ENCODE peak calls at places on chromosome 1, in six cellular contexts. M is GM12865, D is esophagus squamous epithelium, P is fibroblast of mammary gland, R is endothelial cell of umbilical vein, B is mesothelial cell of epicardium. V is an unnamed sample.

GRCh38 chr1:105073660-105074059 is 1324.0 kb downstream of the AMY1C start:
- DNase-seq in D (no peak), M (no peak), P (no peak), R (no peak), B (no peak), V (no peak)

GRCh38 chr1:79815115-79815514 is 808.6 kb upstream of the ADGRL4 start:
- DNase-seq in M (no peak), B (no peak), R (no peak), D (no peak), P (peak; percentile 48), V (peak; percentile 31)

GRCh38 chr1:47181955-47182680 is 7.7 kb downstream of the PDZK1IP1 start:
- DNase-seq in D (no peak), B (no peak), P (peak; percentile 71), R (peak; percentile 75), M (no peak), V (no peak)

GRCh38 chr1:203742446-203742845 is 22.5 kb upstream of the LAX1 start:
- DNase-seq in M (no peak), P (no peak), D (no peak), B (no peak), R (peak; percentile 21), V (no peak)

GRCh38 chr1:165114022-165114888 is 242.3 kb downstream of the LMX1A start:
- DNase-seq in B (peak; percentile 69), P (peak; percentile 61), M (peak; percentile 26), R (peak; percentile 48), D (no peak), V (peak; percentile 29)

GRCh38 chr1:11058595-11059165 is 1.1 kb downstream of the SRM start:
- DNase-seq in D (no peak), B (no peak), M (no peak), R (no peak), P (no peak), V (no peak)

GRCh38 chr1:230072296-230072695 is 5.3 kb downstream of the GALNT2 start:
- DNase-seq in R (no peak), D (no peak), B (peak; percentile 7), P (no peak), M (no peak), V (no peak)

GRCh38 chr1:205074513-205074912 is 9.7 kb downstream of the TMEM81 start:
- DNase-seq in D (no peak), B (no peak), R (no peak), M (no peak), P (no peak), V (no peak)

GRCh38 chr1:46493316-46494032 is 3.8 kb downstream of the DMBX1 start:
- DNase-seq in R (no peak), M (no peak), D (no peak), P (no peak), B (no peak), V (no peak)

GRCh38 chr1:97668945-97669344 is 251.9 kb downstream of the DPYD start:
- DNase-seq in P (peak; percentile 67), R (peak; percentile 66), D (no peak), B (no peak), M (peak; percentile 17), V (peak; percentile 6)

GRCh38 chr1:16351994-16352841 is at the start of gene FBXO42:
- DNase-seq in B (peak; percentile 97), M (peak; percentile 96), P (peak; percentile 86), D (peak; percentile 62), R (peak; percentile 96), V (peak; percentile 85)
- TF ChIP-seq CTCF in B (peak; percentile 19), M (peak; percentile 51), P (peak; percentile 1), D (peak; percentile 41), R (peak; percentile 36), V (peak; percentile 77)

GRCh38 chr1:6414443-6414844 is 5.3 kb downstream of the HES2 start:
- DNase-seq in M (peak; percentile 86), P (peak; percentile 46), B (no peak), D (no peak), R (peak; percentile 52), V (peak; percentile 46)
- TF ChIP-seq CTCF in M (peak; percentile 53), P (peak; percentile 52), B (no peak), D (no peak), R (peak; percentile 53), V (peak; percentile 75)

GRCh38 chr1:30413606-30414005 is 309.8 kb downstream of the MATN1 start:
- DNase-seq in B (peak; percentile 22), M (no peak), D (no peak), R (no peak), P (no peak), V (no peak)
- TF ChIP-seq CTCF in B (no peak), M (no peak), D (no peak), R (no peak), P (no peak), V (no peak)

GRCh38 chr1:158112994-158113758 is 67.5 kb upstream of the CD1D start:
- DNase-seq in R (peak; percentile 36), D (no peak), M (no peak), B (peak; percentile 63), P (peak; percentile 20), V (no peak)
- TF ChIP-seq CTCF in R (peak; percentile 55), D (peak; percentile 38), M (no peak), B (peak; percentile 43), P (no peak), V (peak; percentile 79)

GRCh38 chr1:118863688-118864087 is 124.5 kb downstream of the TBX15 start:
- DNase-seq in M (no peak), B (no peak), R (no peak), D (no peak), P (no peak), V (no peak)

GRCh38 chr1:118866330-118866729 is 121.8 kb downstream of the TBX15 start:
- DNase-seq in D (no peak), B (no peak), P (peak; percentile 27), R (no peak), M (no peak), V (no peak)

GRCh38 chr1:118862755-118863154 is 125.4 kb downstream of the TBX15 start:
- DNase-seq in R (no peak), M (no peak), D (no peak), P (no peak), B (no peak), V (no peak)

GRCh38 chr1:118871510-118872240 is 116.5 kb downstream of the TBX15 start:
- DNase-seq in B (no peak), D (no peak), R (no peak), M (no peak), P (no peak), V (no peak)

GRCh38 chr1:118868387-118868786 is 119.8 kb downstream of the TBX15 start:
- DNase-seq in M (no peak), B (no peak), R (no peak), D (no peak), P (no peak), V (no peak)
- TF ChIP-seq CTCF in M (no peak), B (no peak), R (no peak), D (no peak), P (no peak), V (no peak)

GRCh38 chr1:180507826-180508724 is 5.7 kb upstream of the ACBD6 start:
- DNase-seq in R (peak; percentile 94), P (peak; percentile 86), D (no peak), M (peak; percentile 17), B (no peak), V (peak; percentile 79)
- TF ChIP-seq CTCF in R (no peak), P (peak; percentile 4), D (no peak), M (no peak), B (no peak), V (peak; percentile 38)

DNA sequence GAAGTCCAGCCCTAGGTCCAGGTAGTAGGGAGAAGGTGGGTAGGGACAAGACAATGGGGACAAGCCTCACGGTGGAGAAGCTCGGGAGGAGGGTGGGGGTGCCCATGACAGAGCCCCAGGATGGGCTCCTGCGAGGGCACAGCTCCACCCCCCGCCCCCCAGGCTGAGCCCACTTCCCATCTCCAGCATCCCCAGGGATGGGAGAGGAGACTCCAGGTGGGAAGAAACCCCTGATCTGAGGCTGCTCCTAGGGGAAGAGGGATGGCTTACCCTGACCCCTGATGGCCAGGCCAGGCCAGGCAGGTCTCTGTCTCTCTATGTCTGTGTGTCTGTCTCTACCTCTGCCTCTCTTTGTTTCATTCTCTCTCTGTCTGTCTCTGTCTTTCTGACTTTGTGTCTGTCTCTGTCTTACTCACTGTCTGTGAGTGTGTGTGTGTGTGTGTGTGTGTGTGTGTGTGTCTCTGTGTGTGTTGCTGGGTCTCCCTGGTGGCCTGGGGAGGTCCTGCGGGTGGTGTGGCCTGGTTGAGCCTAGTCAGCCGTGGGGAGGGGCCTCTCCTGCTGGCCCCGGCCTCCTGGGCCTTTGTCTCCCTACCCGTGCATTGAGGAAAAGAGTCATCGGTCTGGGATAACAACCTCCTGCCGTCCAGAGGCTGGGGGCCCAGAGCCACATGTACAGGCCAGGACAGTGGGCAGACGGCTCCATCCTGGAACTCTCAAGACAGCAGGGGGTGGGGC is 45.7 kb downstream of the WNT9A start:
- DNase-seq in D (no peak), M (no peak), P (peak; percentile 40), B (no peak), R (no peak), V (no peak)
- TF ChIP-seq CTCF in D (no peak), M (no peak), P (no peak), B (no peak), R (no peak), V (peak; percentile 13)

V was measured in HFFc6.